ENCODE peak calls at places on chromosomes 2 and 18, in four cellular contexts. E, I, T and K are unnamed samples.
A peak's percentile ranks its signal among the peaks of the same experiment; 100 is the strongest.

GRCh38 chr2:110101280-110101844 is 14.3 kb downstream of the MALL start:
- DNase-seq in E (no peak), I (no peak), T (peak; percentile 77), K (no peak)

GRCh38 chr2:176002684-176003225 is 688 bp upstream of the LNPK start:
- DNase-seq in T (peak; percentile 21), E (no peak), I (peak; percentile 58), K (peak; percentile 33)

GRCh38 chr2:54708584-54709340 is 14.7 kb upstream of the EML6 start:
- DNase-seq in I (no peak), E (no peak), T (no peak), K (no peak)

GRCh38 chr2:173280853-173281252 is 73.8 kb upstream of the CDCA7 start:
- DNase-seq in E (no peak), I (no peak), T (no peak), K (no peak)

GRCh38 chr2:147091448-147091847 is 753.4 kb upstream of the ACVR2A start:
- DNase-seq in T (no peak), E (no peak), I (no peak), K (no peak)

GRCh38 chr2:102245266-102246151 is 58.7 kb downstream of the IL1RL2 start:
- DNase-seq in E (no peak), T (no peak), I (peak; percentile 29), K (no peak)

GRCh38 chr2:96176661-96177060 is 31.4 kb upstream of the DUSP2 start:
- DNase-seq in E (no peak), T (no peak), I (no peak), K (no peak)

GRCh38 chr18:48922203-48922800 is 28.5 kb downstream of the SMAD7 start:
- DNase-seq in E (no peak), I (no peak), T (no peak), K (no peak)

GRCh38 chr18:57447154-57447621 is 12.0 kb downstream of the ONECUT2 start:
- DNase-seq in E (no peak), I (peak; percentile 44), T (no peak), K (no peak)

GRCh38 chr2:129431881-129432280 is 547.6 kb upstream of the RAB6C start:
- DNase-seq in I (no peak), T (no peak), E (no peak), K (no peak)

GRCh38 chr2:148900350-148900749 is 25.3 kb downstream of the KIF5C start:
- DNase-seq in E (no peak), I (no peak), T (no peak), K (no peak)

GRCh38 chr18:36589857-36590543 is 238.8 kb downstream of the TPGS2 start:
- DNase-seq in T (no peak), I (no peak), E (no peak), K (no peak)

GRCh38 chr2:26710174-26710573 is 17.7 kb downstream of the KCNK3 start:
- DNase-seq in I (no peak), E (no peak), T (no peak), K (no peak)

GRCh38 chr2:139122711-139123158 is 342.5 kb upstream of the NXPH2 start:
- DNase-seq in T (no peak), I (no peak), E (no peak), K (no peak)

GRCh38 chr2:70535573-70535972 is 18.1 kb downstream of the TGFA start:
- DNase-seq in I (no peak), E (no peak), T (peak; percentile 41), K (no peak)

GRCh38 chr2:178233428-178233827 is 39.1 kb downstream of the OSBPL6 start:
- DNase-seq in T (no peak), I (no peak), E (no peak), K (no peak)

GRCh38 chr2:98794214-98794810 is 63.4 kb upstream of the MGAT4A start:
- DNase-seq in I (no peak), T (no peak), E (no peak), K (no peak)

GRCh38 chr2:46010925-46011490 is 286.2 kb upstream of the EPAS1 start:
- DNase-seq in I (peak; percentile 49), T (peak; percentile 47), E (no peak), K (peak; percentile 23)

GRCh38 chr2:234544659-234545611 is 48.1 kb upstream of the ARL4C start:
- DNase-seq in T (peak; percentile 44), E (no peak), I (peak; percentile 59), K (peak; percentile 81)

GRCh38 chr2:46451131-46451711 is 28.1 kb upstream of the TMEM247 start:
- DNase-seq in I (no peak), E (no peak), T (no peak), K (no peak)

GRCh38 chr2:218399391-218400166 is at the start of gene CTDSP1:
- DNase-seq in I (peak; percentile 79), T (peak; percentile 94), E (peak; percentile 73), K (peak; percentile 82)

GRCh38 chr2:218400167-218400929 is 680 bp downstream of the CTDSP1 start:
- DNase-seq in E (no peak), T (no peak), I (peak; percentile 58), K (no peak)

GRCh38 chr2:218397502-218398436 is 1.9 kb upstream of the CTDSP1 start:
- DNase-seq in T (peak; percentile 90), E (peak; percentile 46), I (peak; percentile 82), K (peak; percentile 38)

GRCh38 chr2:218396688-218397501 is 2.8 kb upstream of the CTDSP1 start:
- DNase-seq in T (peak; percentile 62), E (no peak), I (peak; percentile 21), K (no peak)

DNA sequence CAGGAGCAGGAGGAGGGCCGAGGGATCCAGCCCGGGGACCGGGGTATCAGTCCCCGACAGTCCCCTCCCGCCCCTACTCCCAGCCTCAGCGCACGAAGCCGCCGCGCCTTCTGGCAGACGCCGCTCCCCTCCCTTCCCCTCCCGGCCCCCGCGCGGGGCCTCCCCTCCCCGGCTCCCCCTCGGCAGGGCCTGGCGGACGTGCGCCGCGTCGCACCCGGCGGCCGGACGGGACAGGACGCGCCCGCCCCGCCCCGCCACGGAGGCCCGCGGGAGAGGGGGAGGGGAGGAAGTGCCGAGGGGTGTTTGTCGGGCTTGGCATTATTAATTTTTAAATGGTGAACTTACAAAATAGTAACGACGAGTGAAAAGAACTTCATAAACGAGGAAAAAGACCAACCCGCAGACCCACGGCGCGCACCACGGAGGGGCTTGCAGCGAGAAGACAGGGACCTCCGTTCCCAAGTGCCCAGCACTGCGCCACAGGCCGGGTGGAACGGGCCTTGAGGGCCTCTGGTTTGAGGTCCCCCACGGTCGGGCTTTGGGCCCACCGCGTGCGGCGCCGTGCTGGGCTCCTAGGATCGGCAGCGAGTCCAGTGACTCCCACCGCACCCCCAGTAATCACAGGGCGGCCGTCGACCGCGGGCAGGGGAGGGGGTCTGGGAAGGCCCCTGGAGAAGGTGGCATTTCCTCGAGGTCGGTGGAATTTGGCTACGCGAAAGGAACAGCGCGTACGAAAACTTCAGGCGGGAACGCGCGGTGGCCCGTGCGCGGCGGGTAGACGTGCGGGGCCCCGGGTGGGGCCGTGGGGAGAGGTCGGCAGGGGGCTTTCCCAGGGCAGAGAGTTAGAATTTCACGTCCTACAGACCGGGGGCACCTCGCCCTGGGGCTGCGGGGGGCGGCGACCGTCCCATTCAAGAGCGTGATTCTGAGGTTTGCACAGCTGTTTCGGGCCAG is 954 bp upstream of the CTDSP1 start:
- DNase-seq in I (peak; percentile 73), E (no peak), T (peak; percentile 68), K (peak; percentile 42)
- TF ChIP-seq BHLHE40 in I (no peak), E (peak; percentile 15), T (no peak), K (no peak)

GRCh38 chr2:203600286-203600685 is 65.2 kb upstream of the RAPH1 start:
- DNase-seq in I (no peak), T (no peak), E (no peak), K (no peak)

GRCh38 chr2:203605302-203605701 is 70.2 kb upstream of the RAPH1 start:
- DNase-seq in E (no peak), T (no peak), I (no peak), K (no peak)

GRCh38 chr2:203603451-203604389 is 68.6 kb upstream of the RAPH1 start:
- DNase-seq in I (no peak), E (no peak), T (no peak), K (no peak)

GRCh38 chr2:203610558-203610957 is 75.5 kb upstream of the RAPH1 start:
- DNase-seq in E (no peak), I (no peak), T (no peak), K (no peak)

DNA sequence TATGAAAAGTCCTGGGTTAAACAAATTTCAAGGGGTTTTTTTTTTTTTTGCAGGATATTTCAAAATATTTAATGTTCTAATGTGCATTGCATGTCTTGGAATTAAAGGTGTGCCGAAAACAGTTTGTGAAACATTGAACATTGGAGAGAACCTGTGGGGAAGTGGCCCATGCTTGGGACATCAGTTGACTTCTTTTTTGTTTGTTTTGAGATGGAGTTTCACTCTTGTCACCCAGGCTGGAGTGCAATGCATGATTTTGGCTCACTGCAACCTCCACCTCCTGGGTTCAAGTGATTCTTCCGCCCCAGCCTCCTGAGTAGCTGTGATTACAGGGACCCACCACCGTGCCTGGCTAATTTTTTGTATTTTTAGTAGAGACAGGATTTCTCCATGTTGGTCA is 71.0 kb upstream of the RAPH1 start:
- DNase-seq in I (no peak), E (no peak), T (no peak), K (no peak)
- TF ChIP-seq SP1 in I (no peak), E (no peak), T (no peak), K (no peak)

GRCh38 chr2:32947484-32948143 is 861 bp downstream of the LTBP1 start:
- DNase-seq in E (no peak), I (peak; percentile 53), T (no peak), K (peak; percentile 52)
- TF ChIP-seq FOXK2 in E (no peak), I (no peak), T (no peak), K (no peak)

GRCh38 chr2:196513796-196514526 is 125.6 kb upstream of the CCDC150 start:
- DNase-seq in I (no peak), T (no peak), E (no peak), K (no peak)

GRCh38 chr2:196516541-196516940 is 123.0 kb upstream of the CCDC150 start:
- DNase-seq in I (no peak), E (no peak), T (no peak), K (no peak)

GRCh38 chr2:196515608-196516007 is 123.9 kb upstream of the CCDC150 start:
- DNase-seq in I (no peak), T (no peak), E (no peak), K (no peak)

GRCh38 chr2:196514641-196515040 is 124.9 kb upstream of the CCDC150 start:
- DNase-seq in E (no peak), I (no peak), T (no peak), K (no peak)

DNA sequence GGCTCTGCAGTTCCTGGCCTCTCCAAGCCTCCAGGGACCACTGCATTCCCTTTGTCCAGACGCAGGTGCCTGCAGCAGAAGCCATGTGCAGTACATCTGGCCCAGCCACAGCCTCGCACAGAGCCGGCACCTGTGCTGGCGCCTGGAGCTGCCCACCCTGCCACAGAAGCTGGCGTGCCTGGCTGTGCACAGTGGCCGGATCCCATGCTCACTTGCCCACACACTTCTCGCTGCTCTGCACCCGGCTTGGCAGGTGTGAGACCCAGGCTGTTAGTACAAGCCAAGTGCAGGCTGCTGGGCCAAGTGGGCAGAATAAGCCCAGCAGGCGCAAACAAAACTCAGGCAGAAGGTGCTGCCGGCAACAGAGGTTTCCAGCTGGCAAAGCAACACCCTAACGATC is 124.5 kb upstream of the CCDC150 start:
- DNase-seq in T (no peak), I (no peak), E (no peak), K (no peak)
- TF ChIP-seq BHLHE40 in T (no peak), I (no peak), E (no peak), K (no peak)